ENCODE peak calls at places on chromosomes 13 and 19, in six cellular contexts. One of them, this sample, is unnamed.

GRCh38 chr13:23771966-23772365 is 117.2 kb downstream of the MIPEP start:
- DNase-seq in PC-3: peak; percentile 76
- DNase-seq in NCI-H146: no peak
- DNase-seq in iPS-NIHi11: no peak
- DNase-seq in ascending aorta: no peak
- DNase-seq in CD4-positive, alpha-beta T cell: no peak
- DNase-seq in this sample: no peak

GRCh38 chr19:737591-738093 is 13.3 kb upstream of the MISP start:
- DNase-seq in PC-3: peak; percentile 48
- DNase-seq in NCI-H146: peak; percentile 20
- DNase-seq in iPS-NIHi11: peak; percentile 93
- DNase-seq in ascending aorta: no peak
- DNase-seq in CD4-positive, alpha-beta T cell: peak; percentile 52
- DNase-seq in this sample: peak; percentile 35

GRCh38 chr13:78428646-78429045 is 174.7 kb downstream of the POU4F1 start:
- DNase-seq in PC-3: no peak
- DNase-seq in NCI-H146: no peak
- DNase-seq in iPS-NIHi11: no peak
- DNase-seq in ascending aorta: no peak
- DNase-seq in CD4-positive, alpha-beta T cell: no peak
- DNase-seq in this sample: no peak

GRCh38 chr13:47650221-47650620 is 350.9 kb downstream of the SUCLA2 start:
- DNase-seq in PC-3: no peak
- DNase-seq in NCI-H146: no peak
- DNase-seq in iPS-NIHi11: no peak
- DNase-seq in ascending aorta: no peak
- DNase-seq in CD4-positive, alpha-beta T cell: no peak
- DNase-seq in this sample: no peak

GRCh38 chr13:50126378-50127016 is 111.3 kb downstream of the KCNRG start:
- DNase-seq in PC-3: peak; percentile 20
- DNase-seq in NCI-H146: peak; percentile 65
- DNase-seq in iPS-NIHi11: no peak
- DNase-seq in ascending aorta: no peak
- DNase-seq in CD4-positive, alpha-beta T cell: no peak
- DNase-seq in this sample: peak; percentile 75

GRCh38 chr13:113417836-113418721 is 35.2 kb downstream of the ADPRHL1 start:
- DNase-seq in PC-3: no peak
- DNase-seq in NCI-H146: no peak
- DNase-seq in iPS-NIHi11: no peak
- DNase-seq in ascending aorta: no peak
- DNase-seq in CD4-positive, alpha-beta T cell: no peak
- DNase-seq in this sample: no peak

GRCh38 chr19:38037151-38037611 is 130.2 kb downstream of the SIPA1L3 start:
- DNase-seq in PC-3: no peak
- DNase-seq in NCI-H146: peak; percentile 40
- DNase-seq in iPS-NIHi11: no peak
- DNase-seq in ascending aorta: no peak
- DNase-seq in CD4-positive, alpha-beta T cell: no peak
- DNase-seq in this sample: no peak

GRCh38 chr19:15869109-15869555 is 28.7 kb downstream of the CYP4F2 start:
- DNase-seq in PC-3: peak; percentile 69
- DNase-seq in NCI-H146: no peak
- DNase-seq in iPS-NIHi11: peak; percentile 31
- DNase-seq in ascending aorta: peak; percentile 52
- DNase-seq in CD4-positive, alpha-beta T cell: peak; percentile 28
- DNase-seq in this sample: peak; percentile 52

GRCh38 chr13:108560092-108560491 is 69.3 kb upstream of the MYO16 start:
- DNase-seq in PC-3: no peak
- DNase-seq in NCI-H146: no peak
- DNase-seq in iPS-NIHi11: no peak
- DNase-seq in ascending aorta: no peak
- DNase-seq in CD4-positive, alpha-beta T cell: no peak
- DNase-seq in this sample: no peak

GRCh38 chr13:65530688-65531087 is 1699.4 kb downstream of the PCDH9 start:
- DNase-seq in PC-3: no peak
- DNase-seq in NCI-H146: no peak
- DNase-seq in iPS-NIHi11: no peak
- DNase-seq in ascending aorta: no peak
- DNase-seq in CD4-positive, alpha-beta T cell: no peak
- DNase-seq in this sample: no peak

GRCh38 chr13:32041429-32041828 is 9.9 kb downstream of the FRY start:
- DNase-seq in PC-3: no peak
- DNase-seq in NCI-H146: no peak
- DNase-seq in iPS-NIHi11: no peak
- DNase-seq in ascending aorta: no peak
- DNase-seq in CD4-positive, alpha-beta T cell: no peak
- DNase-seq in this sample: no peak

This sample was measured in RKO.